ENCODE peak calls at places on chromosomes 16 and 17, in four cellular contexts. X, U, F and Q are unnamed samples.

GRCh38 chr17:32206816-32207215 is 58.8 kb upstream of the RHBDL3 start:
- DNase-seq in X (no peak), U (no peak), F (no peak), Q (no peak)

GRCh38 chr17:46888727-46889126 is 34.2 kb upstream of the GOSR2 start:
- DNase-seq in X (no peak), U (no peak), F (no peak), Q (no peak)

GRCh38 chr17:78042542-78042941 is 84.0 kb downstream of the TNRC6C start:
- DNase-seq in X (no peak), U (no peak), F (no peak), Q (no peak)

GRCh38 chr16:75244225-75244792 is 7.1 kb downstream of the BCAR1 start:
- DNase-seq in X (no peak), U (no peak), F (no peak), Q (no peak)

GRCh38 chr17:81665205-81666091 is 957 bp downstream of the OXLD1 start:
- DNase-seq in X (no peak), U (no peak), F (no peak), Q (no peak)

GRCh38 chr17:1560582-1561170 is 1.9 kb downstream of the PITPNA start:
- DNase-seq in X (no peak), U (no peak), F (no peak), Q (no peak)

GRCh38 chr17:31900877-31901276 is 631 bp downstream of the UTP6 start:
- DNase-seq in X (no peak), U (no peak), F (no peak), Q (no peak)

GRCh38 chr17:28433696-28434095 is 27.7 kb upstream of the SLC46A1 start:
- DNase-seq in X (no peak), U (no peak), F (no peak), Q (no peak)

GRCh38 chr16:77324727-77325126 is 110.1 kb downstream of the ADAMTS18 start:
- DNase-seq in X (no peak), U (no peak), F (no peak), Q (no peak)

GRCh38 chr16:9665851-9666271 is 516.4 kb downstream of the GRIN2A start:
- DNase-seq in X (no peak), U (no peak), F (no peak), Q (no peak)

GRCh38 chr16:3788711-3789374 is 71.5 kb upstream of the TRAP1 start:
- DNase-seq in X (no peak), U (no peak), F (no peak), Q (no peak)

GRCh38 chr17:75047398-75048098 is 523 bp downstream of the KCTD2 start:
- DNase-seq in X (peak; percentile 27), U (peak; percentile 56), F (peak; percentile 58), Q (no peak)

GRCh38 chr17:4815043-4815675 is 8.2 kb downstream of the PLD2 start:
- DNase-seq in X (no peak), U (no peak), F (no peak), Q (no peak)

GRCh38 chr16:57809843-57810196 is 7.5 kb upstream of the KIFC3 start:
- DNase-seq in X (no peak), U (no peak), F (no peak), Q (no peak)

GRCh38 chr17:76032073-76032779 is 5.1 kb upstream of the EVPL start:
- DNase-seq in X (no peak), U (peak; percentile 9), F (no peak), Q (no peak)

GRCh38 chr16:6615661-6616060 is 717.0 kb upstream of the RBFOX1 start:
- DNase-seq in X (no peak), U (no peak), F (no peak), Q (no peak)

GRCh38 chr17:51152766-51153209 is 571 bp upstream of the NME1 start:
- DNase-seq in X (no peak), U (no peak), F (no peak), Q (no peak)

GRCh38 chr17:59756236-59756818 is 48.9 kb downstream of the VMP1 start:
- DNase-seq in X (no peak), U (no peak), F (no peak), Q (no peak)

GRCh38 chr16:75764154-75764768 is 38.0 kb upstream of the CPHXL start:
- DNase-seq in X (no peak), U (no peak), F (peak; percentile 43), Q (peak; percentile 50)

GRCh38 chr16:1645914-1646525 is 32.1 kb upstream of the JPT2 start:
- DNase-seq in X (no peak), U (no peak), F (no peak), Q (no peak)

GRCh38 chr16:9050102-9050830 is 41.2 kb upstream of the HAPSTR1 start:
- DNase-seq in X (no peak), U (no peak), F (peak; percentile 23), Q (peak; percentile 12)

GRCh38 chr17:5281814-5282638 is at the start of gene RABEP1:
- DNase-seq in X (peak; percentile 94), U (peak; percentile 95), F (peak; percentile 98), Q (peak; percentile 89)

GRCh38 chr17:39357488-39357887 is 43.9 kb downstream of the FBXL20 start:
- DNase-seq in X (no peak), U (no peak), F (no peak), Q (no peak)

GRCh38 chr17:1449412-1449967 is 6.5 kb downstream of the CRK start:
- DNase-seq in X (no peak), U (no peak), F (no peak), Q (no peak)

GRCh38 chr16:82263456-82264159 is 93.6 kb upstream of the MPHOSPH6 start:
- DNase-seq in X (no peak), U (peak; percentile 20), F (peak; percentile 65), Q (peak; percentile 39)

GRCh38 chr16:71540-72341 is 690 bp downstream of the RHBDF1 start:
- DNase-seq in X (peak; percentile 59), U (peak; percentile 81), F (peak; percentile 64), Q (no peak)

GRCh38 chr16:67241008-67241900 is 6.0 kb downstream of the FHOD1 start:
- DNase-seq in X (no peak), U (peak; percentile 85), F (no peak), Q (no peak)

GRCh38 chr16:84121007-84121406 is 4.3 kb upstream of the MBTPS1 start:
- DNase-seq in X (no peak), U (no peak), F (no peak), Q (no peak)

GRCh38 chr17:79986441-79987186 is 49.1 kb downstream of the TBC1D16 start:
- DNase-seq in X (no peak), U (no peak), F (no peak), Q (no peak)

GRCh38 chr17:62792122-62792800 is 15.9 kb downstream of the MARCHF10 start:
- DNase-seq in X (no peak), U (no peak), F (no peak), Q (no peak)

GRCh38 chr17:76153640-76154039 is 12.6 kb upstream of the FOXJ1 start:
- DNase-seq in X (no peak), U (no peak), F (no peak), Q (no peak)

GRCh38 chr17:70168044-70168978 is 1.0 kb upstream of the KCNJ2 start:
- DNase-seq in X (peak; percentile 34), U (peak; percentile 50), F (peak; percentile 57), Q (peak; percentile 63)

GRCh38 chr17:39235555-39236221 is 9.9 kb upstream of the STAC2 start:
- DNase-seq in X (no peak), U (no peak), F (peak; percentile 57), Q (peak; percentile 52)

GRCh38 chr17:4951486-4951885 is 567 bp downstream of the ENO3 start:
- DNase-seq in X (no peak), U (no peak), F (no peak), Q (no peak)

GRCh38 chr16:57694556-57695377 is at the start of gene DRC7:
- DNase-seq in X (no peak), U (no peak), F (peak; percentile 67), Q (peak; percentile 73)

GRCh38 chr16:67013238-67013822 is 15.6 kb upstream of the CBFB start:
- DNase-seq in X (no peak), U (no peak), F (no peak), Q (peak; percentile 48)

GRCh38 chr16:24700549-24701392 is 28.7 kb upstream of the TNRC6A start:
- DNase-seq in X (no peak), U (peak; percentile 70), F (no peak), Q (no peak)

GRCh38 chr16:27644165-27644564 is 94.2 kb downstream of the KATNIP start:
- DNase-seq in X (no peak), U (no peak), F (no peak), Q (peak; percentile 75)

GRCh38 chr17:27607692-27608091 is 23.3 kb upstream of the LGALS9 start:
- DNase-seq in X (no peak), U (no peak), F (no peak), Q (no peak)

GRCh38 chr16:21953541-21953902 is 361 bp downstream of the UQCRC2 start:
- DNase-seq in X (no peak), U (no peak), F (no peak), Q (no peak)

GRCh38 chr16:21952793-21953540 is at the start of gene UQCRC2:
- DNase-seq in X (peak; percentile 79), U (peak; percentile 87), F (peak; percentile 84), Q (peak; percentile 92)

GRCh38 chr16:21952040-21952792 is 945 bp upstream of the UQCRC2 start:
- DNase-seq in X (peak; percentile 53), U (peak; percentile 70), F (peak; percentile 60), Q (peak; percentile 76)

GRCh38 chr16:21949713-21950260 is 3.4 kb upstream of the UQCRC2 start:
- DNase-seq in X (no peak), U (no peak), F (no peak), Q (no peak)

GRCh38 chr16:21950782-21951521 is 2.2 kb upstream of the UQCRC2 start:
- DNase-seq in X (no peak), U (no peak), F (no peak), Q (peak; percentile 27)
- TF ChIP-seq CTCF in X (no peak), U (peak; percentile 52), F (no peak), Q (peak; percentile 59)

GRCh38 chr16:68298907-68299515 is 11.7 kb downstream of the SLC7A6OS start:
- DNase-seq in X (no peak), U (peak; percentile 63), F (no peak), Q (no peak)
- TF ChIP-seq CTCF in X (no peak), U (no peak), F (no peak), Q (no peak)

DNA sequence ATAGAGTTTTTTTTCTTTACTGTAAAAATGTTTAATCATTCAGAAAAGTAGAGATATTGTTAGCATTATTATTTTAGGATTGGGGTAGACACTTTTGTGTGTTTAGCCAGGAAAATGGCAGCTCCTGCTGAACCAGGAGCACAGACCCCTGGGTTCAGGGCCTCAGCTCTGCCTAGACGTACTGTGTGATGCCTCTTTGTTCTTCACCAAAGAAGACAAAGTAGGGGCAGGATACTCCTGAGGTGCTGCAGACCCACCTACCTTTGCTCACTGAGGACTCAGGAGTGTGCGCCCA is 105.0 kb downstream of the MRM1 start:
- DNase-seq in X (no peak), U (no peak), F (no peak), Q (no peak)
- TF ChIP-seq CTCF in X (peak; percentile 7), U (no peak), F (no peak), Q (no peak)

GRCh38 chr17:67649891-67650290 is 67.8 kb upstream of the NOL11 start:
- DNase-seq in X (no peak), U (no peak), F (no peak), Q (no peak)
- TF ChIP-seq CTCF in X (no peak), U (no peak), F (no peak), Q (no peak)

DNA sequence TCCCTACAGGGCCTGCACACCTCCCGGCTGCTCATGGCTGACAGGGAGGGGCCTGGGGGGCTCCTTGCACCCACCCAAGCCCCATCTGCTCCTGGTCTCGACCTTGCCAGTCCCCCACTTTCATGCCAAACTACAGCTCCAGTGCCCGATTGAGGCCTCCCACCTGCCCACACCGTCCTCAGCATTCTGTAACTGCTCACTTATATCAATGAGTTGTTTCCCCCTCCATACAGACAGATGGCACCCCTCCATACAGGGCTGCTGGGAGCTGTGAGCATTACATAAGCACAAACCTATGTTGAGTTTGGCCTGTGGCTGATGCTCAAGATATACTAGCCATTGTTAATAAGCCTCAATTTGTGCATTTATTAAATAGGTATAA is 11.4 kb upstream of the RAI1 start:
- DNase-seq in X (no peak), U (no peak), F (no peak), Q (no peak)
- TF ChIP-seq CTCF in X (no peak), U (no peak), F (no peak), Q (no peak)